ENCODE peak calls at places on chromosomes 12 and 14, in six cellular contexts. One of them, this sample, is unnamed.

GRCh38 chr12:12837025-12837872 is 24.1 kb downstream of the DDX47 start:
- DNase-seq in foreskin fibroblast: peak; percentile 74
- DNase-seq in HFF-Myc: peak; percentile 58
- DNase-seq in choroid plexus epithelial cell: peak; percentile 85
- DNase-seq in A549: peak; percentile 81
- DNase-seq in heart left ventricle: no peak
- DNase-seq in this sample: peak; percentile 83

GRCh38 chr14:61525293-61526011 is 169.9 kb upstream of the HIF1A start:
- DNase-seq in foreskin fibroblast: no peak
- DNase-seq in HFF-Myc: no peak
- DNase-seq in choroid plexus epithelial cell: peak; percentile 82
- DNase-seq in A549: peak; percentile 88
- DNase-seq in heart left ventricle: peak; percentile 67
- DNase-seq in this sample: peak; percentile 67

GRCh38 chr12:46485853-46486252 is 113.3 kb upstream of the SLC38A2 start:
- DNase-seq in foreskin fibroblast: no peak
- DNase-seq in HFF-Myc: no peak
- DNase-seq in choroid plexus epithelial cell: no peak
- DNase-seq in A549: no peak
- DNase-seq in heart left ventricle: no peak
- DNase-seq in this sample: no peak

GRCh38 chr14:60756847-60757246 is 22.3 kb downstream of the MNAT1 start:
- DNase-seq in foreskin fibroblast: peak; percentile 38
- DNase-seq in HFF-Myc: no peak
- DNase-seq in choroid plexus epithelial cell: peak; percentile 54
- DNase-seq in A549: no peak
- DNase-seq in heart left ventricle: no peak
- DNase-seq in this sample: peak; percentile 35

GRCh38 chr14:71089974-71090373 is 182.7 kb downstream of the PCNX1 start:
- DNase-seq in foreskin fibroblast: no peak
- DNase-seq in HFF-Myc: no peak
- DNase-seq in choroid plexus epithelial cell: peak; percentile 68
- DNase-seq in A549: no peak
- DNase-seq in heart left ventricle: no peak
- DNase-seq in this sample: no peak

GRCh38 chr12:96190403-96191170 is 3.6 kb upstream of the ELK3 start:
- DNase-seq in foreskin fibroblast: peak; percentile 69
- DNase-seq in HFF-Myc: no peak
- DNase-seq in choroid plexus epithelial cell: peak; percentile 30
- DNase-seq in A549: no peak
- DNase-seq in heart left ventricle: no peak
- DNase-seq in this sample: no peak

GRCh38 chr12:108604208-108604941 is 6.5 kb upstream of the TMEM119 start:
- DNase-seq in foreskin fibroblast: no peak
- DNase-seq in HFF-Myc: no peak
- DNase-seq in choroid plexus epithelial cell: no peak
- DNase-seq in A549: no peak
- DNase-seq in heart left ventricle: no peak
- DNase-seq in this sample: no peak

GRCh38 chr12:91804533-91804932 is 341.1 kb downstream of the BTG1 start:
- DNase-seq in foreskin fibroblast: no peak
- DNase-seq in HFF-Myc: no peak
- DNase-seq in choroid plexus epithelial cell: peak; percentile 15
- DNase-seq in A549: no peak
- DNase-seq in heart left ventricle: no peak
- DNase-seq in this sample: peak; percentile 49

GRCh38 chr12:1843641-1844005 is 23.3 kb downstream of the LRTM2 start:
- DNase-seq in foreskin fibroblast: no peak
- DNase-seq in HFF-Myc: no peak
- DNase-seq in choroid plexus epithelial cell: no peak
- DNase-seq in A549: no peak
- DNase-seq in heart left ventricle: peak; percentile 21
- DNase-seq in this sample: no peak

GRCh38 chr14:103100281-103101121 is 6.0 kb downstream of the EXOC3L4 start:
- DNase-seq in foreskin fibroblast: no peak
- DNase-seq in HFF-Myc: no peak
- DNase-seq in choroid plexus epithelial cell: no peak
- DNase-seq in A549: no peak
- DNase-seq in heart left ventricle: peak; percentile 52
- DNase-seq in this sample: no peak

GRCh38 chr14:20757963-20758362 is 10.2 kb upstream of the EDDM3B start:
- DNase-seq in foreskin fibroblast: no peak
- DNase-seq in HFF-Myc: no peak
- DNase-seq in choroid plexus epithelial cell: no peak
- DNase-seq in A549: no peak
- DNase-seq in heart left ventricle: no peak
- DNase-seq in this sample: no peak

GRCh38 chr14:77012193-77012592 is 16.3 kb downstream of the IRF2BPL start:
- DNase-seq in foreskin fibroblast: no peak
- DNase-seq in HFF-Myc: no peak
- DNase-seq in choroid plexus epithelial cell: no peak
- DNase-seq in A549: no peak
- DNase-seq in heart left ventricle: no peak
- DNase-seq in this sample: no peak

GRCh38 chr14:99123208-99123870 is 148.7 kb downstream of the BCL11B start:
- DNase-seq in foreskin fibroblast: no peak
- DNase-seq in HFF-Myc: no peak
- DNase-seq in choroid plexus epithelial cell: no peak
- DNase-seq in A549: no peak
- DNase-seq in heart left ventricle: no peak
- DNase-seq in this sample: no peak

GRCh38 chr12:20369164-20370000 is 1.0 kb downstream of the PDE3A start:
- DNase-seq in foreskin fibroblast: peak; percentile 26
- DNase-seq in HFF-Myc: no peak
- DNase-seq in choroid plexus epithelial cell: peak; percentile 65
- DNase-seq in A549: peak; percentile 75
- DNase-seq in heart left ventricle: peak; percentile 90
- DNase-seq in this sample: peak; percentile 73

GRCh38 chr12:77366616-77367015 is 301.2 kb upstream of the E2F7 start:
- DNase-seq in foreskin fibroblast: no peak
- DNase-seq in HFF-Myc: no peak
- DNase-seq in choroid plexus epithelial cell: no peak
- DNase-seq in A549: no peak
- DNase-seq in heart left ventricle: no peak
- DNase-seq in this sample: no peak

GRCh38 chr12:31278445-31279242 is 47.3 kb downstream of the SINHCAF start:
- DNase-seq in foreskin fibroblast: no peak
- DNase-seq in HFF-Myc: no peak
- DNase-seq in choroid plexus epithelial cell: no peak
- DNase-seq in A549: no peak
- DNase-seq in heart left ventricle: no peak
- DNase-seq in this sample: no peak

GRCh38 chr12:11162494-11162893 is 8.5 kb upstream of the SMIM10L1 start:
- DNase-seq in foreskin fibroblast: no peak
- DNase-seq in HFF-Myc: no peak
- DNase-seq in choroid plexus epithelial cell: peak; percentile 14
- DNase-seq in A549: no peak
- DNase-seq in heart left ventricle: no peak
- DNase-seq in this sample: no peak

GRCh38 chr12:109820921-109821381 is 12.2 kb downstream of the TRPV4 start:
- DNase-seq in foreskin fibroblast: no peak
- DNase-seq in HFF-Myc: no peak
- DNase-seq in choroid plexus epithelial cell: no peak
- DNase-seq in A549: no peak
- DNase-seq in heart left ventricle: no peak
- DNase-seq in this sample: no peak

GRCh38 chr12:52170827-52171226 is 21.0 kb downstream of the KRT80 start:
- DNase-seq in foreskin fibroblast: no peak
- DNase-seq in HFF-Myc: no peak
- DNase-seq in choroid plexus epithelial cell: no peak
- DNase-seq in A549: no peak
- DNase-seq in heart left ventricle: peak; percentile 26
- DNase-seq in this sample: no peak

GRCh38 chr12:31011746-31012567 is 61.7 kb upstream of the DDX11 start:
- DNase-seq in foreskin fibroblast: no peak
- DNase-seq in HFF-Myc: no peak
- DNase-seq in choroid plexus epithelial cell: no peak
- DNase-seq in A549: no peak
- DNase-seq in heart left ventricle: no peak
- DNase-seq in this sample: no peak

GRCh38 chr12:114003286-114003685 is 37.2 kb upstream of the RBM19 start:
- DNase-seq in foreskin fibroblast: no peak
- DNase-seq in HFF-Myc: no peak
- DNase-seq in choroid plexus epithelial cell: no peak
- DNase-seq in A549: no peak
- DNase-seq in heart left ventricle: no peak
- DNase-seq in this sample: no peak

GRCh38 chr12:104372048-104372720 is 68.6 kb downstream of the EID3 start:
- DNase-seq in foreskin fibroblast: no peak
- DNase-seq in HFF-Myc: no peak
- DNase-seq in choroid plexus epithelial cell: no peak
- DNase-seq in A549: peak; percentile 72
- DNase-seq in heart left ventricle: peak; percentile 33
- DNase-seq in this sample: no peak

GRCh38 chr12:122886851-122887816 is 8.8 kb downstream of the VPS37B start:
- DNase-seq in foreskin fibroblast: no peak
- DNase-seq in HFF-Myc: no peak
- DNase-seq in choroid plexus epithelial cell: peak; percentile 53
- DNase-seq in A549: peak; percentile 70
- DNase-seq in heart left ventricle: no peak
- DNase-seq in this sample: peak; percentile 73

GRCh38 chr14:29236848-29237247 is 470.3 kb downstream of the FOXG1 start:
- DNase-seq in foreskin fibroblast: peak; percentile 79
- DNase-seq in HFF-Myc: peak; percentile 59
- DNase-seq in choroid plexus epithelial cell: peak; percentile 77
- DNase-seq in A549: peak; percentile 20
- DNase-seq in heart left ventricle: no peak
- DNase-seq in this sample: peak; percentile 86

GRCh38 chr12:68565391-68565903 is 45.3 kb upstream of the RAP1B start:
- DNase-seq in foreskin fibroblast: peak; percentile 86
- DNase-seq in HFF-Myc: peak; percentile 87
- DNase-seq in choroid plexus epithelial cell: peak; percentile 88
- DNase-seq in A549: peak; percentile 32
- DNase-seq in heart left ventricle: no peak
- DNase-seq in this sample: peak; percentile 79

GRCh38 chr14:77616454-77617229 is at the start of gene SPTLC2:
- DNase-seq in foreskin fibroblast: peak; percentile 99
- DNase-seq in HFF-Myc: peak; percentile 97
- DNase-seq in choroid plexus epithelial cell: peak; percentile 100
- DNase-seq in A549: peak; percentile 99
- DNase-seq in heart left ventricle: peak; percentile 99
- DNase-seq in this sample: peak; percentile 100

GRCh38 chr14:71206766-71207371 is 299.6 kb downstream of the PCNX1 start:
- DNase-seq in foreskin fibroblast: peak; percentile 85
- DNase-seq in HFF-Myc: peak; percentile 83
- DNase-seq in choroid plexus epithelial cell: peak; percentile 80
- DNase-seq in A549: peak; percentile 27
- DNase-seq in heart left ventricle: no peak
- DNase-seq in this sample: peak; percentile 88

GRCh38 chr12:29239336-29239735 is 90.3 kb downstream of the FAR2 start:
- DNase-seq in foreskin fibroblast: no peak
- DNase-seq in HFF-Myc: no peak
- DNase-seq in choroid plexus epithelial cell: no peak
- DNase-seq in A549: no peak
- DNase-seq in heart left ventricle: no peak
- DNase-seq in this sample: no peak
- H3K4me3 ChIP-seq in foreskin fibroblast: no peak overlapping the region
- H3K4me3 ChIP-seq in HFF-Myc: no peak overlapping the region
- H3K4me3 ChIP-seq in choroid plexus epithelial cell: no peak overlapping the region
- H3K4me3 ChIP-seq in A549: no peak overlapping the region
- H3K4me3 ChIP-seq in heart left ventricle: no peak overlapping the region
- H3K4me3 ChIP-seq in this sample: no peak overlapping the region

DNA sequence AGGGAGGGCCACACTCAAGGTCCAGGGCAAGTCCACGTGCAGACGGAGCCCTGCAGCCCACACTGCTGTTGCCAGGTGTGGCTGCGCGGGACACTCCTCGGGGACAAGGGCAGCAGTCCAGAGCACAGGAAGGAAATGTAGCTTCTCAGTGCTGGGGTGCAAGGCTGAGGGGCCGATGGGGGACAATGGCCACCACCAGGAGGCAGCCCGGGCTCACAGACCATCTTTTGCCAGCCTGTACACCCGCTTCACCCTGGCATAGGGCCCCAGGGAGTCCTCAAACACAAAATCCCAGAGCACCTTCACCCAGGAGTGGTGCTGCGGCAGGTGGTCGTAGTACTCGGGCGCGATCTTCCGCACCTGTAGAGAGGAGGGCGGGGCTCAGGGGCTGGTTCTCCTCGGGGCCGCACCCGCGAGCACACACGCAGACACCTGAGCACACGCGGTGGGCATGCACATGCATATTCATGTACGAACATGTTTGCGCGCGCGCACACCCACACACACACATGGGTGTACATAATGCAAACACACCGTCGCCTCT is 12.8 kb downstream of the DEGS2 start:
- DNase-seq in foreskin fibroblast: no peak
- DNase-seq in HFF-Myc: no peak
- DNase-seq in choroid plexus epithelial cell: no peak
- DNase-seq in A549: no peak
- DNase-seq in heart left ventricle: no peak
- DNase-seq in this sample: no peak
- TF ChIP-seq CTCF in foreskin fibroblast: no peak
- TF ChIP-seq CTCF in HFF-Myc: no peak
- TF ChIP-seq CTCF in choroid plexus epithelial cell: peak; percentile 10
- TF ChIP-seq CTCF in A549: no peak
- TF ChIP-seq CTCF in heart left ventricle: no peak
- TF ChIP-seq CTCF in this sample: no peak

DNA sequence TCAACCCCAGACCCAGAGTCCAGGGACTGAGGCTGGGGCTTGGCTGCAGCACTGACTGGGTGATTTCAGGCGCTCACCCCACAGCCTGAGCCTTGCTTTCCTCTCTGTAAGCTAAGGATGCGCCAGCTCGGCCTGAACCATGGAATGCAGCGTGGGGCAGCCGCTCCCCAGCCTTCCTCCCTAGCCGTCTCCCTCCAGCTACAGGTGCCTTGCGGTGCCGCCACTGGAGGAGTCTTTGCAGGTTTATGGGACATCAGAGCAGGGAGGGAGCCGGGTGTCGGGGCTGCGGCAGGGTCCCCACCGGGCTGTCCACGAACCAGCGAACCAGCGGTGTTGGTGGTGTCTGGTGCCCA is 19.4 kb downstream of the PPP2R5C start:
- DNase-seq in foreskin fibroblast: no peak
- DNase-seq in HFF-Myc: no peak
- DNase-seq in choroid plexus epithelial cell: no peak
- DNase-seq in A549: no peak
- DNase-seq in heart left ventricle: no peak
- DNase-seq in this sample: no peak
- H3K4me3 ChIP-seq in foreskin fibroblast: no peak overlapping the region
- H3K4me3 ChIP-seq in HFF-Myc: peak overlapping the region; percentile 38
- H3K4me3 ChIP-seq in choroid plexus epithelial cell: peak overlapping the region; percentile 3
- H3K4me3 ChIP-seq in A549: no peak overlapping the region
- H3K4me3 ChIP-seq in heart left ventricle: peak overlapping the region; percentile 55
- H3K4me3 ChIP-seq in this sample: no peak overlapping the region

GRCh38 chr14:64736271-64737131 is 32.3 kb downstream of the PLEKHG3 start:
- DNase-seq in foreskin fibroblast: no peak
- DNase-seq in HFF-Myc: no peak
- DNase-seq in choroid plexus epithelial cell: no peak
- DNase-seq in A549: no peak
- DNase-seq in heart left ventricle: no peak
- DNase-seq in this sample: no peak
- TF ChIP-seq CTCF in foreskin fibroblast: no peak
- TF ChIP-seq CTCF in HFF-Myc: no peak
- TF ChIP-seq CTCF in choroid plexus epithelial cell: no peak
- TF ChIP-seq CTCF in A549: no peak
- TF ChIP-seq CTCF in heart left ventricle: no peak
- TF ChIP-seq CTCF in this sample: no peak

DNA sequence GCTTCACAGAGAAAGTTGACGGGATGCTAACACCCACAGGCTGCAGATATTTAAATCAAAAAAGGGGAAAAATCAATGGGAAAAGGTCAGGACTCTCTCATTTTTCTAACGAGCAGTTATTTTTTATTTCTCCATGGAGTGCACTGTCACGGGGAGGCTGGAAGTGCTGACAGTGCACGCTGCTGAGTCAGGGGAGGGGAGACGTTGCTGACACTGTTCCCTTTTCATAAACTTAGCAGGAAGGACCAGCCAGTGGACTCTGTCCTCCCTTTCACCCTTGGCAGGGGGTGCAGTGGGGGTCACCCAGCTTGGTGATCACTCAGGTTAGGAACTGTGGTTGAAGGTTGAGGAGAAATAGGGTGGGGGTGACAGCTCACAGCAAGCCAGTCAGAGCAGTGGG is 65.6 kb upstream of the FUT8 start:
- DNase-seq in foreskin fibroblast: no peak
- DNase-seq in HFF-Myc: no peak
- DNase-seq in choroid plexus epithelial cell: peak; percentile 45
- DNase-seq in A549: no peak
- DNase-seq in heart left ventricle: peak; percentile 65
- DNase-seq in this sample: no peak
- H3K4me3 ChIP-seq in foreskin fibroblast: no peak overlapping the region
- H3K4me3 ChIP-seq in HFF-Myc: no peak overlapping the region
- H3K4me3 ChIP-seq in choroid plexus epithelial cell: no peak overlapping the region
- H3K4me3 ChIP-seq in A549: no peak overlapping the region
- H3K4me3 ChIP-seq in heart left ventricle: no peak overlapping the region
- H3K4me3 ChIP-seq in this sample: no peak overlapping the region